ENCODE peak calls at places on chromosomes 3 and 15, in six cellular contexts. M is uterus; Y is aorta; B is spleen; H is CD8-positive, alpha-beta T cell; E is ovary. I is an unnamed sample. For H3K27me3 and H3K4me1, the result is how much of the 10 kb centered on the place peaks cover.

GRCh38 chr3:188000361-188000861 is 153.5 kb upstream of the LPP start:
- DNase-seq in M (no peak), E (no peak), Y (no peak), B (no peak), H (no peak), I (no peak)

GRCh38 chr15:75844629-75845390 is 1.6 kb downstream of the UBE2Q2 start:
- DNase-seq in M (no peak), E (no peak), H (no peak), Y (no peak), B (no peak), I (no peak)

GRCh38 chr3:143977326-143978262 is 6.0 kb downstream of the DIPK2A start:
- DNase-seq in B (no peak), Y (no peak), H (no peak), E (no peak), M (no peak), I (no peak)

GRCh38 chr15:29822100-29822684 is at the start of gene TJP1:
- DNase-seq in Y (peak), H (no peak), B (no peak), E (peak), M (peak), I (peak)

GRCh38 chr3:87317779-87318178 is 41.4 kb upstream of the POU1F1 start:
- DNase-seq in H (no peak), B (no peak), E (no peak), Y (no peak), M (no peak), I (no peak)

GRCh38 chr15:83310521-83311456 is 26.3 kb upstream of the BNC1 start:
- DNase-seq in E (no peak), Y (no peak), M (no peak), B (no peak), H (no peak), I (no peak)

GRCh38 chr3:188439080-188439479 is 285.1 kb downstream of the LPP start:
- DNase-seq in H (no peak), M (no peak), E (no peak), B (no peak), Y (no peak), I (no peak)

GRCh38 chr15:76913737-76914136 is 8.6 kb upstream of the SCAPER start:
- DNase-seq in B (no peak), Y (no peak), E (no peak), H (no peak), M (no peak), I (no peak)

GRCh38 chr15:96341465-96342142 is 11.1 kb downstream of the NR2F2 start:
- DNase-seq in Y (no peak), B (no peak), M (no peak), E (peak), H (no peak), I (peak)
- H3K27me3 ChIP-seq in Y (under half), B (under half), M (under half), E (under half), H (half or more), I (under half)

GRCh38 chr15:90968434-90968833 is 13.8 kb downstream of the RCCD1 start:
- DNase-seq in Y (no peak), M (no peak), H (no peak), E (no peak), B (no peak), I (no peak)
- H3K4me1 ChIP-seq in Y (under half), M (under half), H (under half), E (under half), B (under half), I (under half)

GRCh38 chr3:123766195-123767019 is 117.7 kb downstream of the MYLK start:
- DNase-seq in B (no peak), H (no peak), E (no peak), M (no peak), Y (peak), I (peak)
- H3K27ac ChIP-seq in B (no peak), H (no peak), E (no peak), M (peak), Y (peak), I (peak)

GRCh38 chr3:129345281-129345680 is 66.6 kb downstream of the HMCES start:
- DNase-seq in B (no peak), E (no peak), H (no peak), M (no peak), Y (no peak), I (no peak)
- H3K27me3 ChIP-seq in B (under half), E (under half), H (under half), M (under half), Y (under half), I (under half)